ENCODE peak calls at places on chromosomes 11 and 22, in six cellular contexts. C, E, Z, H, P and B are unnamed samples.

GRCh38 chr11:134863294-134863693 is 451.3 kb upstream of the B3GAT1 start:
- DNase-seq in C (no peak), E (no peak), Z (no peak), H (no peak), P (no peak), B (no peak)

GRCh38 chr11:64592656-64593055 is 1.6 kb downstream of the SLC22A12 start:
- DNase-seq in C (no peak), E (no peak), Z (no peak), H (no peak), P (no peak), B (no peak)

GRCh38 chr11:44162662-44163061 is 67.2 kb downstream of the EXT2 start:
- DNase-seq in C (no peak), E (no peak), Z (no peak), H (no peak), P (no peak), B (no peak)

GRCh38 chr22:20156611-20157415 is 6.0 kb upstream of the CCDC188 start:
- DNase-seq in C (peak), E (peak), Z (peak), H (peak), P (peak), B (peak)

GRCh38 chr11:117538731-117539130 is 211.1 kb downstream of the CEP164 start:
- DNase-seq in C (no peak), E (no peak), Z (no peak), H (no peak), P (no peak), B (no peak)

GRCh38 chr11:72735495-72736027 is 16.6 kb downstream of the ARAP1 start:
- DNase-seq in C (no peak), E (no peak), Z (no peak), H (no peak), P (no peak), B (no peak)

GRCh38 chr11:78812513-78813293 is 238.0 kb upstream of the NARS2 start:
- DNase-seq in C (no peak), E (peak), Z (no peak), H (no peak), P (no peak), B (no peak)

GRCh38 chr11:66728760-66729385 is at the start of gene SPTBN2:
- DNase-seq in C (no peak), E (no peak), Z (peak), H (no peak), P (no peak), B (no peak)

GRCh38 chr22:46649176-46650077 is 29.2 kb downstream of the GRAMD4 start:
- DNase-seq in C (no peak), E (peak), Z (no peak), H (no peak), P (no peak), B (no peak)

GRCh38 chr11:97622795-97623194 is 1233.0 kb downstream of the JRKL start:
- DNase-seq in C (no peak), E (no peak), Z (no peak), H (no peak), P (no peak), B (no peak)

GRCh38 chr11:17371614-17372013 is 16.8 kb downstream of the KCNJ11 start:
- DNase-seq in C (no peak), E (no peak), Z (no peak), H (no peak), P (no peak), B (no peak)

GRCh38 chr11:19194620-19195308 is 7.0 kb downstream of the CSRP3 start:
- DNase-seq in C (no peak), E (no peak), Z (no peak), H (no peak), P (no peak), B (no peak)

GRCh38 chr22:45757068-45757467 is 85.4 kb downstream of the ATXN10 start:
- DNase-seq in C (no peak), E (no peak), Z (no peak), H (no peak), P (no peak), B (peak)

GRCh38 chr22:33909075-33909458 is 11.2 kb downstream of the LARGE1 start:
- DNase-seq in C (no peak), E (no peak), Z (no peak), H (no peak), P (no peak), B (no peak)

GRCh38 chr11:95279921-95280861 is 49.2 kb upstream of the SESN3 start:
- DNase-seq in C (no peak), E (no peak), Z (no peak), H (no peak), P (no peak), B (no peak)

GRCh38 chr11:60984616-60985015 is 13.1 kb downstream of the CD6 start:
- DNase-seq in C (no peak), E (no peak), Z (no peak), H (no peak), P (no peak), B (no peak)

GRCh38 chr22:43262990-43263644 is 76.2 kb upstream of the TTLL12 start:
- DNase-seq in C (no peak), E (peak), Z (peak), H (peak), P (peak), B (no peak)

GRCh38 chr11:117072517-117073218 is 25.6 kb downstream of the SIK3 start:
- DNase-seq in C (no peak), E (no peak), Z (no peak), H (no peak), P (peak), B (no peak)